ENCODE peak calls at places on chromosomes 16 and 17, in seven cellular contexts. G is psoas muscle; T is heart left ventricle; D is gastrocnemius medialis; W is CD4-positive, CD25-positive, alpha-beta regulatory T cell; F is uterus; H is left ventricle myocardium inferior. K is an unnamed sample.

GRCh38 chr17:41766135-41766534 is 20.4 kb downstream of the JUP start:
- DNase-seq in T (no peak), F (no peak), D (no peak), G (no peak), W (no peak), H (no peak), K (no peak)

GRCh38 chr16:66619534-66620418 is 15.3 kb downstream of the CMTM3 start:
- DNase-seq in W (no peak), T (no peak), H (no peak), F (no peak), D (no peak), G (no peak), K (peak; percentile 39)

GRCh38 chr16:47987136-47987535 is 168.7 kb downstream of the ABCC12 start:
- DNase-seq in G (no peak), F (no peak), T (no peak), W (no peak), D (no peak), H (no peak), K (no peak)

GRCh38 chr17:5769936-5770335 is 185.6 kb upstream of the NLRP1 start:
- DNase-seq in T (no peak), D (no peak), G (no peak), F (no peak), H (no peak), W (no peak), K (no peak)

GRCh38 chr17:4998027-4998665 is 396 bp downstream of the KIF1C start:
- DNase-seq in W (no peak), F (peak; percentile 46), G (peak; percentile 68), T (peak; percentile 80), D (peak; percentile 50), H (peak; percentile 70), K (no peak)

GRCh38 chr17:51748749-51749604 is 409.5 kb downstream of the CA10 start:
- DNase-seq in D (no peak), W (no peak), F (no peak), H (no peak), T (no peak), G (no peak), K (no peak)

GRCh38 chr17:5381542-5381941 is 37.9 kb downstream of the NUP88 start:
- DNase-seq in F (no peak), W (no peak), T (no peak), D (no peak), G (no peak), H (no peak), K (no peak)

GRCh38 chr17:8654822-8655221 is 24.3 kb upstream of the MYH10 start:
- DNase-seq in T (no peak), G (no peak), D (no peak), F (no peak), H (no peak), W (no peak), K (no peak)

GRCh38 chr17:42519546-42520444 is 16.2 kb upstream of the NAGLU start:
- DNase-seq in W (no peak), G (peak; percentile 93), H (peak; percentile 90), T (peak; percentile 94), D (peak; percentile 79), F (peak; percentile 99), K (no peak)

GRCh38 chr16:7270823-7271222 is 61.8 kb upstream of the RBFOX1 start:
- DNase-seq in F (no peak), H (no peak), W (no peak), D (peak; percentile 7), G (no peak), T (no peak), K (no peak)

GRCh38 chr17:9356488-9356911 is 219.1 kb downstream of the STX8 start:
- DNase-seq in H (no peak), F (no peak), G (no peak), D (no peak), W (no peak), T (peak; percentile 45), K (peak; percentile 48)

GRCh38 chr17:69363488-69364210 is 36.7 kb upstream of the ABCA5 start:
- DNase-seq in T (no peak), D (no peak), H (no peak), W (no peak), F (no peak), G (no peak), K (no peak)

GRCh38 chr16:69166221-69166833 is 20.6 kb upstream of the SNTB2 start:
- DNase-seq in G (no peak), W (no peak), D (no peak), T (no peak), H (no peak), F (peak; percentile 43), K (no peak)

GRCh38 chr17:82333279-82334171 is at the start of gene SECTM1:
- DNase-seq in G (peak; percentile 68), H (peak; percentile 66), F (peak; percentile 68), D (no peak), T (peak; percentile 73), W (no peak), K (no peak)

GRCh38 chr17:31297090-31297489 is at the start of gene OMG:
- DNase-seq in D (no peak), G (no peak), W (no peak), H (no peak), T (no peak), F (no peak), K (no peak)

GRCh38 chr17:10394201-10394887 is 21.5 kb upstream of the MYH13 start:
- DNase-seq in G (no peak), W (no peak), D (no peak), F (no peak), H (no peak), T (no peak), K (no peak)

GRCh38 chr17:76966486-76967181 is 98.4 kb downstream of the MGAT5B start:
- DNase-seq in T (no peak), G (no peak), F (no peak), H (no peak), D (no peak), W (no peak), K (no peak)

GRCh38 chr17:32588135-32588534 is 101.3 kb downstream of the CDK5R1 start:
- DNase-seq in G (no peak), D (no peak), H (no peak), W (no peak), F (no peak), T (no peak), K (no peak)

GRCh38 chr17:376936-377863 is 24.6 kb upstream of the RPH3AL start:
- DNase-seq in F (no peak), D (peak; percentile 36), W (no peak), T (peak; percentile 79), G (peak; percentile 72), H (peak; percentile 65), K (no peak)

GRCh38 chr17:44269118-44269794 is 1.3 kb upstream of the SLC4A1 start:
- DNase-seq in G (no peak), F (no peak), D (no peak), H (no peak), T (no peak), W (no peak), K (no peak)

GRCh38 chr16:1651509-1652342 is 26.4 kb upstream of the JPT2 start:
- DNase-seq in F (no peak), D (no peak), W (no peak), H (no peak), G (no peak), T (no peak), K (no peak)

DNA sequence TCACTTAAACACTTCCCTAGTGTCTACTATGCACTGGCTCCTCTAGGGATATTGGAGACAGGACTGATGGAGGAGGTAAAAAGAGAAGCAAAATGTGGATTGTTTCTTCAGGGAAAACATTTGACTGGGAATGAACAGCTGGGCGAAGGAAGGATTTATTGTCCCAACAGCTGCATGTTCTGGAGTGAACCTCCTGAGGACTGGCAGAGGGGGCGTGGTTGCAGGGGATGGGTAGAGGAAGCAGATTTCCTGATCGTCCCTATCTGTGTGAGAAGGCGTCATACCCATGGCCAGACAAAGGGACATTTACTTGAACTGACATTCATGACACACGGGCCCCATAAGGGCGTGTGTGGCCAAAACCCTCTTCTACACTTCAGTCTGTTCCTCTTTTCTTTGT is 321.5 kb downstream of the MAP2K4 start:
- DNase-seq in W (no peak), G (no peak), F (no peak), D (no peak), H (no peak), T (no peak), K (no peak)
- H3K9me3 ChIP-seq in W (no peaks in the 10 kb centered on the region), G (no peaks in the 10 kb centered on the region), F (no peaks in the 10 kb centered on the region), D (no peaks in the 10 kb centered on the region), H (no peaks in the 10 kb centered on the region), T (no peaks in the 10 kb centered on the region), K (no peaks in the 10 kb centered on the region)

GRCh38 chr17:78990349-78991016 is 10.8 kb upstream of the LGALS3BP start:
- DNase-seq in W (no peak), H (peak; percentile 27), D (no peak), G (peak; percentile 15), F (no peak), T (peak; percentile 36), K (no peak)

GRCh38 chr17:78985395-78985794 is 5.7 kb upstream of the LGALS3BP start:
- DNase-seq in W (no peak), G (no peak), T (no peak), H (no peak), F (no peak), D (no peak), K (no peak)

GRCh38 chr17:78981010-78981888 is 1.5 kb upstream of the LGALS3BP start:
- DNase-seq in G (no peak), W (no peak), T (no peak), H (no peak), D (no peak), F (no peak), K (no peak)

GRCh38 chr17:78988152-78988551 is 8.4 kb upstream of the LGALS3BP start:
- DNase-seq in W (no peak), F (no peak), D (no peak), H (peak; percentile 4), T (peak; percentile 18), G (peak; percentile 2), K (no peak)

GRCh38 chr17:78986048-78986648 is 6.4 kb upstream of the LGALS3BP start:
- DNase-seq in W (no peak), H (no peak), F (no peak), T (peak; percentile 61), D (no peak), G (no peak), K (peak; percentile 47)
- H3K4me3 ChIP-seq in W (peak overlapping the region; percentile 35), H (peak overlapping the region; percentile 65), F (peak overlapping the region; percentile 28), T (peak overlapping the region; percentile 55), D (peak overlapping the region; percentile 64), G (peak overlapping the region; percentile 64), K (no peak overlapping the region)

GRCh38 chr16:75169899-75170405 is 21.6 kb downstream of the ZFP1 start:
- DNase-seq in F (no peak), G (no peak), T (no peak), H (no peak), D (no peak), W (no peak), K (no peak)
- H3K9me3 ChIP-seq in F (peaks cover 8% of the 10 kb centered on the region), G (peaks cover 55% of the 10 kb centered on the region), T (peaks cover 4% of the 10 kb centered on the region), H (peaks cover 97% of the 10 kb centered on the region), D (peaks cover 9% of the 10 kb centered on the region), W (peaks cover 70% of the 10 kb centered on the region), K (peaks cover 56% of the 10 kb centered on the region)

GRCh38 chr16:75256059-75256870 is 4.8 kb upstream of the BCAR1 start:
- DNase-seq in H (no peak), T (no peak), G (peak; percentile 56), W (no peak), D (no peak), F (peak; percentile 45), K (no peak)
- H3K4me3 ChIP-seq in H (peak overlapping the region; percentile 29), T (no peak overlapping the region), G (peak overlapping the region; percentile 28), W (no peak overlapping the region), D (no peak overlapping the region), F (no peak overlapping the region), K (no peak overlapping the region)

K was measured in OCI-LY7.